ENCODE peak calls at places on chromosomes 7 and 10, in four cellular contexts. M is endothelial cell, R is caudate nucleus, S is amniotic epithelial cell. U is an unnamed sample.

GRCh38 chr10:8584666-8585065 is 530.2 kb downstream of the GATA3 start:
- DNase-seq in R (no peak), M (no peak), S (no peak), U (no peak)

GRCh38 chr7:12030116-12030515 is 181.0 kb upstream of the TMEM106B start:
- DNase-seq in S (peak), R (no peak), M (no peak), U (no peak)

GRCh38 chr10:118139321-118139720 is 92.6 kb upstream of the RAB11FIP2 start:
- DNase-seq in R (no peak), M (no peak), S (no peak), U (no peak)

GRCh38 chr10:66283064-66283463 is 642.8 kb upstream of the LRRTM3 start:
- DNase-seq in S (no peak), R (no peak), M (no peak), U (no peak)

GRCh38 chr7:2175514-2175913 is 57.2 kb downstream of the MAD1L1 start:
- DNase-seq in M (no peak), S (peak), R (no peak), U (no peak)

GRCh38 chr10:34816067-34817002 is 1.2 kb upstream of the PARD3 start:
- DNase-seq in M (peak), R (no peak), S (peak), U (no peak)

GRCh38 chr7:11675163-11675562 is 156.8 kb downstream of the THSD7A start:
- DNase-seq in R (no peak), M (no peak), S (no peak), U (no peak)

GRCh38 chr10:108051218-108051617 is 886.7 kb upstream of the SORCS1 start:
- DNase-seq in M (no peak), S (no peak), R (no peak), U (no peak)

GRCh38 chr10:29646238-29646902 is 11.6 kb upstream of the SVIL start:
- DNase-seq in S (peak), R (no peak), M (no peak), U (peak)

GRCh38 chr10:128180843-128181242 is 54.6 kb upstream of the MKI67 start:
- DNase-seq in R (no peak), S (no peak), M (no peak), U (no peak)

GRCh38 chr10:73576178-73576889 is 14.8 kb downstream of the USP54 start:
- DNase-seq in S (peak), R (no peak), M (no peak), U (no peak)

GRCh38 chr7:33900501-33900900 is 4.8 kb upstream of the BMPER start:
- DNase-seq in M (no peak), S (no peak), R (no peak), U (no peak)

GRCh38 chr7:131170440-131171105 is 157.1 kb upstream of the MKLN1 start:
- DNase-seq in M (no peak), R (no peak), S (peak), U (no peak)

GRCh38 chr10:18100664-18101063 is 39.6 kb upstream of the CACNB2 start:
- DNase-seq in M (no peak), R (no peak), S (peak), U (no peak)

GRCh38 chr7:84188811-84189405 is 5.7 kb downstream of the SEMA3A start:
- DNase-seq in M (no peak), R (no peak), S (no peak), U (no peak)

GRCh38 chr7:116674508-116675173 is 2.6 kb downstream of the MET start:
- DNase-seq in S (no peak), R (no peak), M (no peak), U (no peak)

GRCh38 chr10:4650572-4650971 is 175.4 kb upstream of the AKR1E2 start:
- DNase-seq in S (peak), M (no peak), R (no peak), U (no peak)

U was measured in WERI-Rb-1.